ENCODE peak calls at places on chromosomes 13 and 19, in four cellular contexts. K is dermis blood vessel endothelial cell, B is amniotic stem cell, J is fibroblast of villous mesenchyme. O is an unnamed sample.

GRCh38 chr13:43285891-43286602 is 262.7 kb downstream of the DNAJC15 start:
- DNase-seq in B (no peak), J (no peak), K (no peak), O (no peak)

GRCh38 chr19:3692141-3693029 is 7.9 kb downstream of the PIP5K1C start:
- DNase-seq in B (no peak), J (no peak), K (peak), O (no peak)

GRCh38 chr19:13825489-13826475 is 30.5 kb downstream of the ZSWIM4 start:
- DNase-seq in B (no peak), K (no peak), J (no peak), O (no peak)

GRCh38 chr13:76791290-76791664 is 94.9 kb downstream of the KCTD12 start:
- DNase-seq in K (peak), B (no peak), J (no peak), O (no peak)

GRCh38 chr13:52991344-52992020 is 37.1 kb upstream of the OLFM4 start:
- DNase-seq in B (no peak), J (no peak), K (no peak), O (no peak)

GRCh38 chr13:33186851-33187250 is 98.7 kb downstream of the STARD13 start:
- DNase-seq in K (peak), B (no peak), J (peak), O (no peak)

GRCh38 chr13:54949735-54950134 is 1921.1 kb downstream of the OLFM4 start:
- DNase-seq in J (no peak), K (no peak), B (no peak), O (no peak)

GRCh38 chr13:92297971-92298942 is 899.8 kb downstream of the GPC5 start:
- DNase-seq in J (no peak), K (no peak), B (no peak), O (no peak)

GRCh38 chr19:35224681-35225604 is 3.6 kb downstream of the FAM187B start:
- DNase-seq in B (no peak), K (no peak), J (no peak), O (no peak)

GRCh38 chr19:44587863-44588752 is 25.3 kb upstream of the IGSF23 start:
- DNase-seq in K (peak), B (peak), J (peak), O (peak)

GRCh38 chr13:20700288-20700687 is 3.2 kb upstream of the IL17D start:
- DNase-seq in B (no peak), K (no peak), J (no peak), O (no peak)

O was measured in stimulated activated CD4-positive, alpha-beta T cell treated with anti-CD3 and anti-CD28 coated beads, TNF-alpha, amount 100 ng/mL, for 48 hours.